ENCODE peak calls at places on chromosome 15, in six cellular contexts. S is left lung; V is kidney; I is HCT116; X is left ventricle myocardium inferior; H is CD8-positive, alpha-beta T cell. F is an unnamed sample.

GRCh38 chr15:41703120-41703519 is 42.9 kb downstream of the MGA start:
- DNase-seq in S (no peak), V (no peak), I (no peak), X (no peak), H (no peak), F (no peak)

GRCh38 chr15:85642693-85643058 is 152.0 kb downstream of the KLHL25 start:
- DNase-seq in S (peak), V (no peak), I (no peak), X (peak), H (no peak), F (no peak)

GRCh38 chr15:56040081-56041035 is 46.9 kb upstream of the NEDD4 start:
- DNase-seq in S (peak), V (no peak), I (peak), X (peak), H (no peak), F (peak)

GRCh38 chr15:32909431-32909830 is 191.6 kb downstream of the GREM1 start:
- DNase-seq in S (no peak), V (no peak), I (no peak), X (no peak), H (no peak), F (no peak)

GRCh38 chr15:60392986-60393811 is 4.6 kb downstream of the ANXA2 start:
- DNase-seq in S (peak), V (peak), I (peak), X (peak), H (no peak), F (no peak)

GRCh38 chr15:85100186-85100937 is 118.7 kb downstream of the PDE8A start:
- DNase-seq in S (peak), V (no peak), I (no peak), X (no peak), H (peak), F (peak)

GRCh38 chr15:25864966-25865365 is 1.8 kb upstream of the ATP10A start:
- DNase-seq in S (no peak), V (no peak), I (no peak), X (no peak), H (no peak), F (no peak)

GRCh38 chr15:72722071-72722696 is 36.2 kb downstream of the BBS4 start:
- DNase-seq in S (peak), V (no peak), I (peak), X (peak), H (peak), F (peak)

GRCh38 chr15:31297880-31298456 is 28.7 kb upstream of the KLF13 start:
- DNase-seq in S (no peak), V (no peak), I (no peak), X (no peak), H (no peak), F (no peak)

GRCh38 chr15:84878504-84878903 is 6.0 kb upstream of the SLC28A1 start:
- DNase-seq in S (peak), V (no peak), I (peak), X (peak), H (peak), F (peak)

GRCh38 chr15:87843312-87843711 is 413.2 kb downstream of the NTRK3 start:
- DNase-seq in S (no peak), V (no peak), I (no peak), X (no peak), H (no peak), F (no peak)

GRCh38 chr15:50854594-50855490 is 53.6 kb upstream of the AP4E1 start:
- DNase-seq in S (no peak), V (no peak), I (no peak), X (no peak), H (no peak), F (no peak)

GRCh38 chr15:34838282-34838681 is 42.9 kb upstream of the ACTC1 start:
- DNase-seq in S (no peak), V (no peak), I (no peak), X (no peak), H (no peak), F (no peak)

GRCh38 chr15:34841220-34841841 is 46.0 kb upstream of the ACTC1 start:
- DNase-seq in S (no peak), V (no peak), I (no peak), X (no peak), H (no peak), F (no peak)

DNA sequence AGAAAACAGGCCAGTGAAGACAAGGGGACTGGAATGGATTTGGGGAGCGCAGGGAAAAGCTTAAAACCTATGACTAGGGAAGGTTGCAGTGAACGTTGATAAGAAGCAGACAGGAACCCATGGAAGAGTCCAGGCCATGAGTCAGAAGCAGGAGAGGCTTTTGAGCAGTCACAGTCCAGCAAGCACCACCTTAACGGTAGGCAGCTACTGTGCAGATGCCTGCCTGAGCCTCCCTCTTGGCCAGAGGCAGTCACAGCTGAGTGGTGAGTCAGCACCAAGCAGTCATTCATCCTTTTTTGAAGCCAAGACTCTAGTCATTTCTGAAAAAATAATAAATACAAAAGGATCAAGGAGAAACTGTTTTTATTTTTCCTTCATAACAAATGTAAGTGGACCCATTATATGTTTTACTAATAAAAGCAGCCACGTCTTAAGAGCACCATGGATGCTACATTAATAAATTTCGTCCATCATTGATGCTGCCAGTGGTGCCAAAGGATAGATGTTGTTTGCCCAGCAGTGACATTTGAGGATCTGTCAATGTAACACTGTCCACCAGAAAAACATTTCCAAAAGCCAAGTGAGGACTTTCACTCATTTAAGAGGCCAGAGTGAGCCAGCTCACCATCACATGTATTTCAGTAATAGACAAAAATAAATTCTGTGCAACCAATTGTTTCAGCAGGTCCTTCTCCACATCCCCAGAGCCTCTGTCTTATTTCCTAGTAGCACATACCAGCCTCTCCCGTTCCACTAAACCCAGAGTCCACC is 42.1 kb upstream of the ACTC1 start:
- DNase-seq in S (no peak), V (peak), I (no peak), X (no peak), H (no peak), F (no peak)
- H3K27ac ChIP-seq in S (no peak), V (no peak), I (no peak), X (no peak), H (no peak), F (no peak)

GRCh38 chr15:43793647-43794046 is 1.5 kb downstream of the SERF2 start:
- DNase-seq in S (no peak), V (no peak), I (no peak), X (no peak), H (no peak), F (no peak)
- H3K27ac ChIP-seq in S (peak), V (peak), I (peak), X (peak), H (peak), F (peak)

GRCh38 chr15:81071130-81071529 is 62.9 kb upstream of the CFAP161 start:
- DNase-seq in S (no peak), V (no peak), I (no peak), X (no peak), H (no peak), F (no peak)
- H3K27ac ChIP-seq in S (no peak), V (no peak), I (no peak), X (peak), H (no peak), F (no peak)

DNA sequence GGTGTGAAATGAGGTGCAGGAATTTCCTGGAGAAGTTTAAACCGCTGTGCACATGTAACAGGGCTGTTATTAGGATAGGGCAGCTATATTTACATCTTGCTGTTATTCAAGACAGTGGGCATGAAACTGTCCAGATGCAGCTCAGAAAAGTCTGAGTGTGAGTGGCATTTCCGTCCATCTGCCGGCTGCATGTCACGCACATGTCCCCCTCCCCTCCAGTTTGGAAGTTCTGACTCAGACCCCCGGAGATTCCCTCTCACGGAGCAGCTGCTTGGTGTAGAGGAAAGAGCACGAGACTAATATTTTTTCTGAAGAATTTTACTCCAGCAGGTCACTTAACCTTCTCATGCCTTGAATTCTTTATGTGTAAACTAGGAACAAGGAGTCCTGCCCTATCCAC is 69.8 kb downstream of the FEM1B start:
- DNase-seq in S (no peak), V (no peak), I (no peak), X (no peak), H (no peak), F (no peak)
- H3K27ac ChIP-seq in S (no peak), V (no peak), I (no peak), X (no peak), H (no peak), F (no peak)

DNA sequence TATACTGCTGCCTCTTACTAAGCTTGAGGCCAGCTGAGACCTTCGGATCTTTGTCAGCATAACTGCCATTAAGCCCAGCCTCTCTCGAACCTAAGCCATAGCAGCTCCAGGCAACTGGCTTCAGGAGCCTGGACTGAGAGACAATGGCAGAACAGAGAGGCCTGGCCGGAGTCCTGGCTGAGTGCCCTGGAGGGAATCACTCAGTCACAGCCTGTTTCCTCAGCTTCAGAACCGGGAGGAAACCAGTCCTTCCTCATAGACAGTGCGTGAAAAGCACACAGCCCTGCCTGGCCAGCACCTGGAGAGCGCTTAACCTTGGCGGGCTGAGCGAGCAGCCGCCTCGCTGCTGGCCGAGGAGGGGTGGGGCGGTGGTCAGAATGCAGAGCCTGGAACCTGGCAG is 21.6 kb downstream of the RNU5B-1 start:
- DNase-seq in S (no peak), V (no peak), I (no peak), X (peak), H (no peak), F (no peak)
- H3K27ac ChIP-seq in S (no peak), V (no peak), I (no peak), X (no peak), H (no peak), F (no peak)